ENCODE peak calls at places on chromosomes 12 and 14, in seven cellular contexts. G is fibroblast of the conjunctiva; U is left lung; X is activated CD4-positive, alpha-beta T cell treated with anti-CD3 and anti-CD28 coated beads, Interleukin-2, amount 50 U/mL, for 48 hours; C is effector CD8-positive, alpha-beta T cell; F is T-helper 1 cell; K is substantia nigra. A is an unnamed sample.

GRCh38 chr12:53862831-53863230 is 75.8 kb upstream of the HOXC13 start:
- DNase-seq in G (no peak), C (no peak), K (no peak), U (no peak), X (no peak), F (no peak), A (peak)

GRCh38 chr14:89625208-89625987 is 208.4 kb upstream of the FOXN3 start:
- DNase-seq in U (no peak), X (no peak), K (peak), C (no peak), F (no peak), G (no peak), A (no peak)

GRCh38 chr12:58313091-58313855 is 371.9 kb downstream of the ATP23 start:
- DNase-seq in U (no peak), K (no peak), C (no peak), F (no peak), X (no peak), G (peak), A (peak)

GRCh38 chr12:54394281-54394719 is 9.8 kb upstream of the ZNF385A start:
- DNase-seq in C (peak), U (peak), G (no peak), F (no peak), K (peak), X (peak), A (no peak)

GRCh38 chr12:46659844-46660243 is 166.0 kb downstream of the SLC38A4 start:
- DNase-seq in X (no peak), K (no peak), C (no peak), F (no peak), G (no peak), U (no peak), A (no peak)

GRCh38 chr14:23209651-23210423 is 26.4 kb upstream of the SLC7A8 start:
- DNase-seq in X (no peak), G (peak), C (no peak), U (no peak), K (no peak), F (no peak), A (peak)

GRCh38 chr14:101501858-101502615 is 59.3 kb upstream of the DIO3 start:
- DNase-seq in U (peak), F (no peak), K (no peak), G (no peak), C (no peak), X (no peak), A (no peak)

GRCh38 chr12:92696240-92696639 is 6.5 kb upstream of the PLEKHG7 start:
- DNase-seq in C (no peak), U (no peak), G (peak), X (no peak), K (no peak), F (no peak), A (no peak)

GRCh38 chr14:75232597-75232996 is 46.0 kb upstream of the FOS start:
- DNase-seq in U (no peak), C (peak), X (no peak), G (no peak), F (peak), K (no peak), A (no peak)

GRCh38 chr14:101480022-101480746 is 81.1 kb upstream of the DIO3 start:
- DNase-seq in K (no peak), U (no peak), C (no peak), X (no peak), G (no peak), F (no peak), A (no peak)

GRCh38 chr12:40104461-40105264 is 1.2 kb downstream of the SLC2A13 start:
- DNase-seq in F (no peak), K (no peak), C (no peak), U (peak), X (no peak), G (no peak), A (no peak)

GRCh38 chr14:104984056-104984894 is 1.3 kb upstream of the CLBA1 start:
- DNase-seq in F (no peak), C (no peak), U (no peak), X (no peak), G (no peak), K (no peak), A (no peak)

GRCh38 chr12:90826031-90826430 is 128.9 kb downstream of the CCER1 start:
- DNase-seq in G (no peak), U (no peak), X (no peak), C (no peak), F (no peak), K (no peak), A (no peak)

GRCh38 chr14:103103461-103104388 is 9.2 kb downstream of the EXOC3L4 start:
- DNase-seq in F (no peak), G (no peak), X (peak), C (no peak), K (no peak), U (peak), A (no peak)

GRCh38 chr12:89059061-89059460 is 293.2 kb downstream of the DUSP6 start:
- DNase-seq in F (no peak), G (no peak), K (no peak), C (no peak), X (no peak), U (no peak), A (no peak)

A was measured in HS-5.